ENCODE peak calls at places on chromosome 18, in five cellular contexts. A, I, P, E and O are unnamed samples.

GRCh38 chr18:23042133-23042532 is 93.2 kb upstream of the CABLES1 start:
- DNase-seq in A (no peak), I (no peak), P (no peak), E (no peak), O (no peak)

GRCh38 chr18:23835506-23835905 is 146.3 kb downstream of the LAMA3 start:
- DNase-seq in A (no peak), I (no peak), P (no peak), E (no peak), O (no peak)

GRCh38 chr18:46419391-46420141 is 237.5 kb downstream of the LOXHD1 start:
- DNase-seq in A (no peak), I (no peak), P (no peak), E (no peak), O (no peak)

GRCh38 chr18:70279470-70279869 is 9.4 kb upstream of the SOCS6 start:
- DNase-seq in A (no peak), I (no peak), P (no peak), E (no peak), O (no peak)

GRCh38 chr18:32301976-32302743 is 112.3 kb downstream of the MEP1B start:
- DNase-seq in A (no peak), I (no peak), P (no peak), E (peak), O (peak)

GRCh38 chr18:830315-830901 is 18.4 kb upstream of the YES1 start:
- DNase-seq in A (no peak), I (no peak), P (no peak), E (peak), O (no peak)

GRCh38 chr18:14053661-14054060 is 78.6 kb downstream of the ZNF519 start:
- DNase-seq in A (no peak), I (no peak), P (no peak), E (no peak), O (no peak)

GRCh38 chr18:3044931-3045698 is 32.2 kb upstream of the LPIN2 start:
- DNase-seq in A (no peak), I (peak), P (peak), E (no peak), O (no peak)

GRCh38 chr18:26052497-26052896 is 37.9 kb downstream of the SS18 start:
- DNase-seq in A (no peak), I (no peak), P (no peak), E (no peak), O (no peak)

GRCh38 chr18:55838841-55839240 is 250.8 kb upstream of the TCF4 start:
- DNase-seq in A (no peak), I (no peak), P (no peak), E (no peak), O (no peak)

GRCh38 chr18:72458256-72458655 is 85.9 kb downstream of the CBLN2 start:
- DNase-seq in A (no peak), I (no peak), P (no peak), E (no peak), O (no peak)

GRCh38 chr18:62904396-62905285 is 189.3 kb downstream of the PHLPP1 start:
- DNase-seq in A (no peak), I (no peak), P (no peak), E (no peak), O (no peak)

GRCh38 chr18:69161383-69162028 is 239.2 kb upstream of the DOK6 start:
- DNase-seq in A (no peak), I (no peak), P (no peak), E (no peak), O (no peak)

GRCh38 chr18:74784791-74785190 is 187.1 kb downstream of the ZNF407 start:
- DNase-seq in A (no peak), I (no peak), P (no peak), E (no peak), O (no peak)

GRCh38 chr18:702957-703659 is 9.3 kb downstream of the ENOSF1 start:
- DNase-seq in A (no peak), I (no peak), P (no peak), E (no peak), O (no peak)

GRCh38 chr18:9688036-9688741 is 19.9 kb upstream of the RAB31 start:
- DNase-seq in A (no peak), I (no peak), P (no peak), E (no peak), O (no peak)

GRCh38 chr18:80026363-80026762 is 7.9 kb upstream of the RBFA start:
- DNase-seq in A (no peak), I (no peak), P (no peak), E (no peak), O (no peak)

GRCh38 chr18:80022613-80023012 is 11.6 kb upstream of the RBFA start:
- DNase-seq in A (no peak), I (no peak), P (no peak), E (no peak), O (no peak)

DNA sequence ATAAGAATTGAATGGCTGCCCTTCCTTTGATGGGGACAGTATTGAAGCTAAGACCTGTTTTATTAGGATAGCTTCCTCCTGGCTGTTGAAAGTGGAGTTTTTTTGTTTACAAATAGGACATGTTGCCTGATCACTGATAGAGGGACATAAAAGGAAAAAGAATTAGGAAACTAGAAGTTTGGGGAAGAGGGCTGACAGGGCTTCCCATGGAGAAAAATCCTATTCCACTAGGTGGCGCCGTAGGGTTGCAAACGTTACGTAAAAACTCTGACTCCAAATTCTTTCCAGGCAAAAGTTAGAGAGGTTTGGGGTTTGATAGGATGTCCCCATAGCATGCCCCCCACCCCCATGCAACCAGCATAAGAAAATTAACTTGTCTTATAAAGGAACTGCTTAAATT is 11.1 kb upstream of the RBFA start:
- DNase-seq in A (no peak), I (no peak), P (no peak), E (no peak), O (no peak)
- TF ChIP-seq CTCF in A (no peak), I (no peak), P (no peak), E (peak), O (peak)

DNA sequence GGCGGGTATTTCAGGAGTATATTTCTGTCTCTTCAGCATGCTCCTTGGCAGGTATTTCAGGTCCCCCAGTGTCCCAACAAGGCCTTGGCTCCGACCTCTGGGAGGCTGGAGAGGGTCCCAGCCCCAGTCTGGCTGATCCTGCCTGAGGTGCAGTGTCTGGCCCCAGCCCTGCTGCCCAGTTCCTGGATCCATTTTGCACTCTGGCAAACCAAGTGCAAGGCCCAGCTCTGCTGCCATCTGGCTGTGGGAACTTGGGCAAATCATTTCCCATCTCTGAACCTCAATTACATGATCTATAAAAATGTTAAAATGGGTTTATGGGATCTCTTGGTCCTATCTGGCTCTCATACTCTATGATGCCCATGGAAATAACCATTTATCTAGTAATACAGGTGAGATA is 63.6 kb downstream of the ZBTB7C start:
- DNase-seq in A (no peak), I (no peak), P (no peak), E (no peak), O (no peak)
- TF ChIP-seq CTCF in A (no peak), I (peak), P (no peak), E (no peak), O (no peak)

GRCh38 chr18:12886498-12887126 is 2.6 kb upstream of the PTPN2 start:
- DNase-seq in A (no peak), I (no peak), P (no peak), E (no peak), O (no peak)
- TF ChIP-seq CTCF in A (no peak), I (peak), P (no peak), E (peak), O (peak)

GRCh38 chr18:44521673-44522032 is 159.0 kb upstream of the SETBP1 start:
- DNase-seq in A (no peak), I (no peak), P (no peak), E (no peak), O (no peak)
- TF ChIP-seq CTCF in A (no peak), I (no peak), P (no peak), E (no peak), O (no peak)